ENCODE peak calls at places on chromosome 1, in eight cellular contexts. Y is HCEC 1CT; L is T-helper 2 cell; V is stimulated activated CD8-positive, alpha-beta memory T cell treated with anti-CD3 and anti-CD28 coated beads, Interleukin-7, amount 100 ng/mL, for 1 hour; X is heart right ventricle; A is fibroblast of lung; T is left ventricle myocardium inferior; P is H9. G is an unnamed sample.

GRCh38 chr1:221695346-221695745 is 46.5 kb downstream of the DUSP10 start:
- DNase-seq in Y (no peak), L (no peak), V (no peak), X (no peak), A (peak; percentile 43), T (no peak), P (no peak), G (no peak)

GRCh38 chr1:198361373-198361772 is 179.1 kb downstream of the ATP6V1G3 start:
- DNase-seq in Y (no peak), L (no peak), V (no peak), X (no peak), A (no peak), T (no peak), P (no peak), G (no peak)

GRCh38 chr1:53065391-53065790 is 3.4 kb downstream of the PODN start:
- DNase-seq in Y (no peak), L (no peak), V (no peak), X (no peak), A (no peak), T (peak; percentile 7), P (no peak), G (no peak)

GRCh38 chr1:48492392-48492791 is 20.4 kb upstream of the SPATA6 start:
- DNase-seq in Y (no peak), L (no peak), V (no peak), X (no peak), A (no peak), T (no peak), P (no peak), G (no peak)

GRCh38 chr1:40868051-40868723 is 6.0 kb upstream of the CITED4 start:
- DNase-seq in Y (peak; percentile 82), L (no peak), V (no peak), X (no peak), A (peak; percentile 83), T (no peak), P (no peak), G (no peak)

GRCh38 chr1:231866392-231867331 is 240.1 kb downstream of the DISC1 start:
- DNase-seq in Y (peak; percentile 34), L (peak; percentile 20), V (peak; percentile 4), X (peak; percentile 39), A (peak; percentile 60), T (peak; percentile 38), P (peak; percentile 50), G (no peak)

GRCh38 chr1:213649373-213649772 is 338.4 kb upstream of the PROX1 start:
- DNase-seq in Y (no peak), L (no peak), V (no peak), X (no peak), A (no peak), T (no peak), P (no peak), G (no peak)

GRCh38 chr1:226603030-226603960 is 54.7 kb downstream of the STUM start:
- DNase-seq in Y (peak; percentile 64), L (no peak), V (no peak), X (peak; percentile 51), A (peak; percentile 10), T (peak; percentile 76), P (no peak), G (no peak)

GRCh38 chr1:210692796-210693195 is 364.1 kb downstream of the HHAT start:
- DNase-seq in Y (no peak), L (no peak), V (no peak), X (no peak), A (no peak), T (no peak), P (no peak), G (no peak)

GRCh38 chr1:6727535-6727934 is 25.9 kb upstream of the DNAJC11 start:
- DNase-seq in Y (peak; percentile 48), L (peak; percentile 29), V (no peak), X (peak; percentile 41), A (peak; percentile 27), T (peak; percentile 35), P (peak; percentile 72), G (no peak)

GRCh38 chr1:90881034-90881433 is 140.8 kb downstream of the ZNF644 start:
- DNase-seq in Y (no peak), L (no peak), V (no peak), X (no peak), A (no peak), T (no peak), P (no peak), G (no peak)

G was measured in cortex of kidney.